ENCODE peak calls at places on chromosome 21, in four cellular contexts. H is NCI-H2107; U is cardiac muscle cell; Y is activated gamma-delta T cell treated with anti-CD3 and anti-CD28 coated beads, Interleukin-2, amount 50 U/mL, for 16 hours. F is an unnamed sample.

GRCh38 chr21:31180256-31181088 is 142.2 kb upstream of the KRTAP19-8 start:
- DNase-seq in H (peak), U (peak), Y (no peak), F (no peak)

GRCh38 chr21:31900121-31900895 is 27.5 kb downstream of the HUNK start:
- DNase-seq in H (no peak), U (no peak), Y (no peak), F (no peak)

GRCh38 chr21:43726686-43727570 is 8.0 kb downstream of the PDXK start:
- DNase-seq in H (no peak), U (no peak), Y (no peak), F (no peak)

GRCh38 chr21:36756527-36756926 is 57.6 kb downstream of the SIM2 start:
- DNase-seq in H (no peak), U (no peak), Y (no peak), F (no peak)

GRCh38 chr21:43760391-43760958 is 15.6 kb downstream of the CSTB start:
- DNase-seq in H (no peak), U (no peak), Y (no peak), F (no peak)

GRCh38 chr21:28521932-28522826 is 470.5 kb downstream of the LTN1 start:
- DNase-seq in H (no peak), U (peak), Y (no peak), F (no peak)

GRCh38 chr21:43004926-43005325 is 30.6 kb downstream of the PKNOX1 start:
- DNase-seq in H (no peak), U (no peak), Y (no peak), F (no peak)

GRCh38 chr21:29187939-29188338 is 57.5 kb downstream of the MAP3K7CL start:
- DNase-seq in H (no peak), U (no peak), Y (no peak), F (no peak)

GRCh38 chr21:30935889-30936168 is 54.4 kb upstream of the KRTAP11-1 start:
- DNase-seq in H (no peak), U (no peak), Y (no peak), F (no peak)

GRCh38 chr21:25916226-25916625 is 181.5 kb downstream of the GABPA start:
- DNase-seq in H (no peak), U (no peak), Y (no peak), F (no peak)

GRCh38 chr21:46191257-46191685 is 7.0 kb upstream of the SPATC1L start:
- DNase-seq in H (no peak), U (no peak), Y (no peak), F (no peak)

GRCh38 chr21:45103966-45104520 is 29.7 kb downstream of the ADARB1 start:
- DNase-seq in H (no peak), U (no peak), Y (no peak), F (no peak)

GRCh38 chr21:26072891-26073615 is 97.5 kb downstream of the APP start:
- DNase-seq in H (no peak), U (no peak), Y (no peak), F (no peak)

GRCh38 chr21:29299906-29300546 is 1.3 kb downstream of the BACH1 start:
- DNase-seq in H (peak), U (peak), Y (peak), F (peak)

GRCh38 chr21:23578027-23578426 is 2029.3 kb downstream of the MRPL39 start:
- DNase-seq in H (no peak), U (no peak), Y (no peak), F (no peak)

GRCh38 chr21:44757731-44758130 is 43.9 kb downstream of the UBE2G2 start:
- DNase-seq in H (no peak), U (no peak), Y (no peak), F (no peak)

GRCh38 chr21:36946949-36947371 is 19.5 kb downstream of the HLCS start:
- DNase-seq in H (no peak), U (no peak), Y (no peak), F (no peak)

GRCh38 chr21:45831991-45832740 is 149.4 kb upstream of the COL6A1 start:
- DNase-seq in H (no peak), U (no peak), Y (no peak), F (no peak)

GRCh38 chr21:16942703-16943102 is 570.1 kb upstream of the CXADR start:
- DNase-seq in H (no peak), U (no peak), Y (no peak), F (no peak)

GRCh38 chr21:43979654-43980053 is 32.5 kb upstream of the TRAPPC10 start:
- DNase-seq in H (no peak), U (no peak), Y (no peak), F (no peak)

GRCh38 chr21:45316871-45317400 is 29.2 kb upstream of the POFUT2 start:
- DNase-seq in H (no peak), U (no peak), Y (no peak), F (no peak)

GRCh38 chr21:30044447-30045064 is 104.8 kb upstream of the GRIK1 start:
- DNase-seq in H (no peak), U (peak), Y (no peak), F (no peak)

GRCh38 chr21:19986396-19986795 is 1011.8 kb upstream of the NCAM2 start:
- DNase-seq in H (no peak), U (no peak), Y (no peak), F (no peak)

GRCh38 chr21:35677298-35677841 is 383.0 kb downstream of the SETD4 start:
- DNase-seq in H (no peak), U (no peak), Y (no peak), F (no peak)

GRCh38 chr21:32770514-32771133 is 931 bp downstream of the PAXBP1 start:
- DNase-seq in H (no peak), U (no peak), Y (no peak), F (no peak)

GRCh38 chr21:43937898-43938309 is 72.9 kb downstream of the AGPAT3 start:
- DNase-seq in H (no peak), U (no peak), Y (no peak), F (no peak)